ENCODE peak calls at places on chromosomes 16 and 17, in six cellular contexts. D, H, K, M, F and A are unnamed samples.

GRCh38 chr17:77140878-77141767 is at the start of gene SEC14L1:
- DNase-seq in D (peak), M (peak), F (no peak), H (no peak), K (peak), A (peak)

GRCh38 chr17:66711936-66712335 is 123.0 kb upstream of the CACNG5 start:
- DNase-seq in F (peak), D (no peak), H (peak), K (no peak), M (no peak), A (no peak)

GRCh38 chr16:70676571-70677498 is 9.0 kb downstream of the MTSS2 start:
- DNase-seq in D (no peak), M (no peak), K (no peak), F (no peak), H (no peak), A (no peak)

GRCh38 chr16:67641779-67642708 is 2.9 kb upstream of the CARMIL2 start:
- DNase-seq in M (no peak), D (no peak), F (no peak), K (no peak), H (peak), A (peak)

GRCh38 chr17:83144421-83145357 is 65.3 kb downstream of the METRNL start:
- DNase-seq in M (no peak), F (peak), H (no peak), K (no peak), D (no peak), A (peak)

GRCh38 chr16:65117701-65118448 is 4.0 kb downstream of the CDH11 start:
- DNase-seq in F (peak), D (no peak), H (peak), K (peak), M (peak), A (peak)

GRCh38 chr17:55177159-55177913 is 87.4 kb upstream of the HLF start:
- DNase-seq in M (no peak), D (no peak), H (peak), F (no peak), K (no peak), A (no peak)

GRCh38 chr17:8807070-8807550 is 7.9 kb upstream of the MFSD6L start:
- DNase-seq in K (no peak), M (no peak), D (no peak), F (peak), H (peak), A (no peak)

GRCh38 chr16:79810449-79811189 is 210.1 kb upstream of the MAF start:
- DNase-seq in M (no peak), F (no peak), H (peak), D (no peak), K (no peak), A (no peak)

GRCh38 chr17:44757045-44757917 is 1.5 kb upstream of the ADAM11 start:
- DNase-seq in K (no peak), M (no peak), F (no peak), H (no peak), D (no peak), A (no peak)

GRCh38 chr16:667113-667779 is 686 bp upstream of the RHOT2 start:
- DNase-seq in M (no peak), H (no peak), F (no peak), D (no peak), K (no peak), A (no peak)

GRCh38 chr16:10981697-10982216 is 37.4 kb downstream of the CLEC16A start:
- DNase-seq in H (peak), D (no peak), M (peak), K (peak), F (no peak), A (no peak)

GRCh38 chr17:13597723-13598347 is 3.9 kb downstream of the HS3ST3A1 start:
- DNase-seq in D (peak), M (no peak), F (peak), H (peak), K (peak), A (no peak)

GRCh38 chr17:27654654-27655524 is 23.9 kb downstream of the LGALS9 start:
- DNase-seq in F (peak), D (peak), M (peak), K (peak), H (peak), A (peak)

GRCh38 chr17:36944488-36945040 is 4.2 kb upstream of the AATF start:
- DNase-seq in F (no peak), M (no peak), H (no peak), K (no peak), D (no peak), A (no peak)

GRCh38 chr16:71383054-71383773 is 24.7 kb downstream of the CALB2 start:
- DNase-seq in D (no peak), K (peak), M (peak), F (peak), H (peak), A (no peak)

GRCh38 chr17:42554250-42555121 is 1.8 kb downstream of the HSD17B1 start:
- DNase-seq in M (peak), D (peak), H (peak), F (peak), K (peak), A (peak)

GRCh38 chr17:1532836-1533602 is 16.6 kb upstream of the INPP5K start:
- DNase-seq in H (no peak), M (peak), D (peak), K (peak), F (no peak), A (no peak)

GRCh38 chr16:86252596-86252995 is 257.7 kb upstream of the FOXF1 start:
- DNase-seq in H (no peak), M (no peak), F (peak), K (no peak), D (no peak), A (no peak)

GRCh38 chr16:79146-80054 is 1.4 kb downstream of the MPG start:
- DNase-seq in H (no peak), D (no peak), M (no peak), K (no peak), F (peak), A (no peak)

GRCh38 chr16:4214215-4214621 is 27.7 kb downstream of the SRL start:
- DNase-seq in D (no peak), F (peak), H (peak), K (no peak), M (no peak), A (no peak)

GRCh38 chr16:53817812-53818211 is 113.9 kb downstream of the FTO start:
- DNase-seq in H (no peak), F (peak), K (no peak), D (no peak), M (no peak), A (no peak)

GRCh38 chr17:2814499-2815341 is 18.5 kb downstream of the RAP1GAP2 start:
- DNase-seq in H (no peak), D (peak), F (no peak), K (peak), M (peak), A (peak)

GRCh38 chr16:85348921-85349334 is 236.7 kb upstream of the CIBAR2 start:
- DNase-seq in H (no peak), D (no peak), K (no peak), M (no peak), F (no peak), A (no peak)

GRCh38 chr16:24372824-24373223 is 116.7 kb downstream of the CACNG3 start:
- DNase-seq in K (no peak), D (no peak), M (no peak), H (no peak), F (no peak), A (no peak)

GRCh38 chr17:19343256-19343630 is 19.3 kb downstream of the B9D1 start:
- DNase-seq in K (no peak), F (no peak), H (no peak), M (no peak), D (no peak), A (no peak)